ENCODE peak calls at places on chromosomes 12 and 14, in eight cellular contexts. One of them, this sample, is unnamed.

GRCh38 chr12:43836455-43836989 is 641 bp downstream of the TMEM117 start:
- DNase-seq in mammary epithelial cell: no peak
- DNase-seq in AG04450: no peak
- DNase-seq in lower lobe of right lung: no peak
- DNase-seq in hepatocyte: peak; percentile 40
- DNase-seq in colonic mucosa: peak; percentile 29
- DNase-seq in testis: no peak
- DNase-seq in OCI-LY7: no peak
- DNase-seq in this sample: peak; percentile 53

GRCh38 chr14:82094819-82095218 is 561.2 kb upstream of the SEL1L start:
- DNase-seq in OCI-LY7: no peak
- DNase-seq in hepatocyte: no peak
- DNase-seq in colonic mucosa: no peak
- DNase-seq in mammary epithelial cell: no peak
- DNase-seq in testis: no peak
- DNase-seq in lower lobe of right lung: no peak
- DNase-seq in AG04450: no peak
- DNase-seq in this sample: no peak

GRCh38 chr14:66650491-66650911 is 142.6 kb downstream of the GPHN start:
- DNase-seq in lower lobe of right lung: no peak
- DNase-seq in OCI-LY7: no peak
- DNase-seq in mammary epithelial cell: peak; percentile 77
- DNase-seq in AG04450: no peak
- DNase-seq in testis: no peak
- DNase-seq in colonic mucosa: no peak
- DNase-seq in hepatocyte: no peak
- DNase-seq in this sample: no peak

GRCh38 chr12:128995619-128996018 is 142.3 kb downstream of the GLT1D1 start:
- DNase-seq in mammary epithelial cell: no peak
- DNase-seq in hepatocyte: no peak
- DNase-seq in lower lobe of right lung: no peak
- DNase-seq in testis: no peak
- DNase-seq in OCI-LY7: no peak
- DNase-seq in colonic mucosa: no peak
- DNase-seq in AG04450: no peak
- DNase-seq in this sample: no peak

GRCh38 chr14:75821828-75822521 is 159.8 kb downstream of the TGFB3 start:
- DNase-seq in AG04450: no peak
- DNase-seq in colonic mucosa: no peak
- DNase-seq in mammary epithelial cell: peak; percentile 57
- DNase-seq in OCI-LY7: no peak
- DNase-seq in lower lobe of right lung: no peak
- DNase-seq in testis: no peak
- DNase-seq in hepatocyte: peak; percentile 19
- DNase-seq in this sample: peak; percentile 44

GRCh38 chr14:42779024-42779423 is 1172.3 kb downstream of the LRFN5 start:
- DNase-seq in AG04450: peak; percentile 11
- DNase-seq in colonic mucosa: no peak
- DNase-seq in testis: no peak
- DNase-seq in hepatocyte: no peak
- DNase-seq in OCI-LY7: no peak
- DNase-seq in lower lobe of right lung: no peak
- DNase-seq in mammary epithelial cell: no peak
- DNase-seq in this sample: no peak

GRCh38 chr12:8860165-8860961 is 37.9 kb downstream of the A2ML1 start:
- DNase-seq in lower lobe of right lung: no peak
- DNase-seq in mammary epithelial cell: peak; percentile 50
- DNase-seq in testis: peak; percentile 77
- DNase-seq in hepatocyte: peak; percentile 55
- DNase-seq in colonic mucosa: peak; percentile 22
- DNase-seq in AG04450: no peak
- DNase-seq in OCI-LY7: peak; percentile 62
- DNase-seq in this sample: peak; percentile 57

GRCh38 chr12:57735198-57735855 is 3.2 kb downstream of the AGAP2 start:
- DNase-seq in lower lobe of right lung: no peak
- DNase-seq in OCI-LY7: no peak
- DNase-seq in mammary epithelial cell: no peak
- DNase-seq in testis: no peak
- DNase-seq in colonic mucosa: no peak
- DNase-seq in AG04450: no peak
- DNase-seq in hepatocyte: no peak
- DNase-seq in this sample: no peak

GRCh38 chr14:68546839-68547238 is 246.0 kb downstream of the ZFP36L1 start:
- DNase-seq in OCI-LY7: no peak
- DNase-seq in lower lobe of right lung: no peak
- DNase-seq in mammary epithelial cell: peak; percentile 95
- DNase-seq in hepatocyte: no peak
- DNase-seq in testis: no peak
- DNase-seq in colonic mucosa: no peak
- DNase-seq in AG04450: peak; percentile 51
- DNase-seq in this sample: peak; percentile 93

GRCh38 chr12:27193854-27194544 is 50.1 kb upstream of the STK38L start:
- DNase-seq in colonic mucosa: no peak
- DNase-seq in mammary epithelial cell: peak; percentile 39
- DNase-seq in AG04450: no peak
- DNase-seq in hepatocyte: peak; percentile 38
- DNase-seq in testis: no peak
- DNase-seq in lower lobe of right lung: no peak
- DNase-seq in OCI-LY7: no peak
- DNase-seq in this sample: peak; percentile 90

GRCh38 chr12:88684610-88685009 is 104.3 kb upstream of the KITLG start:
- DNase-seq in lower lobe of right lung: no peak
- DNase-seq in testis: no peak
- DNase-seq in AG04450: no peak
- DNase-seq in mammary epithelial cell: no peak
- DNase-seq in OCI-LY7: no peak
- DNase-seq in hepatocyte: no peak
- DNase-seq in colonic mucosa: peak; percentile 43
- DNase-seq in this sample: no peak

GRCh38 chr14:43647302-43647701 is 859.8 kb downstream of the FSCB start:
- DNase-seq in testis: no peak
- DNase-seq in colonic mucosa: no peak
- DNase-seq in hepatocyte: peak; percentile 14
- DNase-seq in lower lobe of right lung: no peak
- DNase-seq in mammary epithelial cell: no peak
- DNase-seq in OCI-LY7: no peak
- DNase-seq in AG04450: no peak
- DNase-seq in this sample: no peak

GRCh38 chr12:9740109-9740750 is 7.3 kb upstream of the CLECL1 start:
- DNase-seq in OCI-LY7: peak; percentile 82
- DNase-seq in colonic mucosa: no peak
- DNase-seq in hepatocyte: no peak
- DNase-seq in AG04450: no peak
- DNase-seq in mammary epithelial cell: no peak
- DNase-seq in lower lobe of right lung: no peak
- DNase-seq in testis: no peak
- DNase-seq in this sample: no peak

GRCh38 chr14:56423591-56423991 is 156.0 kb upstream of the TMEM260 start:
- DNase-seq in mammary epithelial cell: no peak
- DNase-seq in OCI-LY7: no peak
- DNase-seq in testis: no peak
- DNase-seq in hepatocyte: peak; percentile 46
- DNase-seq in lower lobe of right lung: no peak
- DNase-seq in AG04450: peak; percentile 15
- DNase-seq in colonic mucosa: no peak
- DNase-seq in this sample: no peak

GRCh38 chr14:75506930-75507329 is 15.3 kb upstream of the BATF start:
- DNase-seq in hepatocyte: no peak
- DNase-seq in OCI-LY7: no peak
- DNase-seq in testis: no peak
- DNase-seq in AG04450: no peak
- DNase-seq in colonic mucosa: no peak
- DNase-seq in mammary epithelial cell: no peak
- DNase-seq in lower lobe of right lung: no peak
- DNase-seq in this sample: no peak

GRCh38 chr12:13982010-13982409 is 608 bp upstream of the GRIN2B start:
- DNase-seq in mammary epithelial cell: no peak
- DNase-seq in colonic mucosa: no peak
- DNase-seq in hepatocyte: peak; percentile 62
- DNase-seq in OCI-LY7: no peak
- DNase-seq in testis: no peak
- DNase-seq in lower lobe of right lung: no peak
- DNase-seq in AG04450: no peak
- DNase-seq in this sample: no peak

GRCh38 chr14:74493343-74494261 is at the start of gene ISCA2:
- DNase-seq in AG04450: peak; percentile 98
- DNase-seq in OCI-LY7: peak; percentile 99
- DNase-seq in hepatocyte: peak; percentile 99
- DNase-seq in colonic mucosa: peak; percentile 100
- DNase-seq in lower lobe of right lung: peak; percentile 100
- DNase-seq in mammary epithelial cell: peak; percentile 99
- DNase-seq in testis: peak; percentile 100
- DNase-seq in this sample: peak; percentile 99

GRCh38 chr14:74495356-74495755 is 1.8 kb downstream of the ISCA2 start:
- DNase-seq in colonic mucosa: no peak
- DNase-seq in lower lobe of right lung: no peak
- DNase-seq in OCI-LY7: no peak
- DNase-seq in mammary epithelial cell: no peak
- DNase-seq in hepatocyte: no peak
- DNase-seq in AG04450: no peak
- DNase-seq in testis: no peak
- DNase-seq in this sample: no peak

GRCh38 chr14:74488788-74489397 is 4.2 kb downstream of the NPC2 start:
- DNase-seq in colonic mucosa: no peak
- DNase-seq in hepatocyte: no peak
- DNase-seq in mammary epithelial cell: peak; percentile 54
- DNase-seq in testis: no peak
- DNase-seq in lower lobe of right lung: no peak
- DNase-seq in OCI-LY7: peak; percentile 47
- DNase-seq in AG04450: no peak
- DNase-seq in this sample: peak; percentile 32

GRCh38 chr14:74492413-74493342 is at the start of gene NPC2:
- DNase-seq in lower lobe of right lung: no peak
- DNase-seq in hepatocyte: no peak
- DNase-seq in testis: no peak
- DNase-seq in AG04450: no peak
- DNase-seq in mammary epithelial cell: no peak
- DNase-seq in OCI-LY7: no peak
- DNase-seq in colonic mucosa: no peak
- DNase-seq in this sample: no peak

GRCh38 chr14:74491952-74492351 is 1.2 kb downstream of the NPC2 start:
- DNase-seq in AG04450: no peak
- DNase-seq in mammary epithelial cell: peak; percentile 54
- DNase-seq in testis: peak; percentile 33
- DNase-seq in hepatocyte: peak; percentile 36
- DNase-seq in colonic mucosa: peak; percentile 37
- DNase-seq in OCI-LY7: peak; percentile 75
- DNase-seq in lower lobe of right lung: no peak
- DNase-seq in this sample: peak; percentile 66
- TF ChIP-seq CTCF in AG04450: peak; percentile 12
- TF ChIP-seq CTCF in mammary epithelial cell: peak; percentile 49
- TF ChIP-seq CTCF in testis: no peak
- TF ChIP-seq CTCF in hepatocyte: peak; percentile 25
- TF ChIP-seq CTCF in colonic mucosa: no peak
- TF ChIP-seq CTCF in OCI-LY7: peak; percentile 81
- TF ChIP-seq CTCF in lower lobe of right lung: peak; percentile 29
- TF ChIP-seq CTCF in this sample: peak; percentile 52

GRCh38 chr14:60199321-60199720 is 34.1 kb upstream of the DHRS7 start:
- DNase-seq in AG04450: no peak
- DNase-seq in mammary epithelial cell: no peak
- DNase-seq in lower lobe of right lung: no peak
- DNase-seq in testis: no peak
- DNase-seq in hepatocyte: no peak
- DNase-seq in OCI-LY7: no peak
- DNase-seq in colonic mucosa: no peak
- DNase-seq in this sample: no peak

GRCh38 chr14:60197629-60198318 is 32.6 kb upstream of the DHRS7 start:
- DNase-seq in lower lobe of right lung: no peak
- DNase-seq in testis: no peak
- DNase-seq in mammary epithelial cell: peak; percentile 55
- DNase-seq in colonic mucosa: no peak
- DNase-seq in AG04450: no peak
- DNase-seq in OCI-LY7: no peak
- DNase-seq in hepatocyte: no peak
- DNase-seq in this sample: no peak

GRCh38 chr14:60196291-60196690 is 31.1 kb upstream of the DHRS7 start:
- DNase-seq in testis: no peak
- DNase-seq in lower lobe of right lung: no peak
- DNase-seq in mammary epithelial cell: peak; percentile 60
- DNase-seq in colonic mucosa: no peak
- DNase-seq in AG04450: no peak
- DNase-seq in OCI-LY7: no peak
- DNase-seq in hepatocyte: no peak
- DNase-seq in this sample: no peak

GRCh38 chr14:60189923-60190840 is 25.0 kb upstream of the DHRS7 start:
- DNase-seq in hepatocyte: no peak
- DNase-seq in OCI-LY7: no peak
- DNase-seq in lower lobe of right lung: no peak
- DNase-seq in testis: no peak
- DNase-seq in colonic mucosa: no peak
- DNase-seq in mammary epithelial cell: no peak
- DNase-seq in AG04450: no peak
- DNase-seq in this sample: peak; percentile 28

GRCh38 chr14:60195179-60195810 is 30.1 kb upstream of the DHRS7 start:
- DNase-seq in lower lobe of right lung: no peak
- DNase-seq in colonic mucosa: no peak
- DNase-seq in AG04450: no peak
- DNase-seq in testis: no peak
- DNase-seq in hepatocyte: no peak
- DNase-seq in OCI-LY7: peak; percentile 67
- DNase-seq in mammary epithelial cell: no peak
- DNase-seq in this sample: no peak
- TF ChIP-seq CTCF in lower lobe of right lung: no peak
- TF ChIP-seq CTCF in colonic mucosa: no peak
- TF ChIP-seq CTCF in AG04450: no peak
- TF ChIP-seq CTCF in testis: no peak
- TF ChIP-seq CTCF in hepatocyte: peak; percentile 16
- TF ChIP-seq CTCF in OCI-LY7: peak; percentile 78
- TF ChIP-seq CTCF in mammary epithelial cell: peak; percentile 21
- TF ChIP-seq CTCF in this sample: no peak

GRCh38 chr12:126347421-126347820 is 1282.2 kb downstream of the AACS start:
- DNase-seq in testis: no peak
- DNase-seq in OCI-LY7: no peak
- DNase-seq in mammary epithelial cell: no peak
- DNase-seq in colonic mucosa: no peak
- DNase-seq in AG04450: no peak
- DNase-seq in lower lobe of right lung: no peak
- DNase-seq in hepatocyte: no peak
- DNase-seq in this sample: no peak
- TF ChIP-seq CTCF in testis: no peak
- TF ChIP-seq CTCF in OCI-LY7: peak; percentile 50
- TF ChIP-seq CTCF in mammary epithelial cell: no peak
- TF ChIP-seq CTCF in colonic mucosa: no peak
- TF ChIP-seq CTCF in AG04450: no peak
- TF ChIP-seq CTCF in lower lobe of right lung: no peak
- TF ChIP-seq CTCF in hepatocyte: no peak
- TF ChIP-seq CTCF in this sample: no peak

DNA sequence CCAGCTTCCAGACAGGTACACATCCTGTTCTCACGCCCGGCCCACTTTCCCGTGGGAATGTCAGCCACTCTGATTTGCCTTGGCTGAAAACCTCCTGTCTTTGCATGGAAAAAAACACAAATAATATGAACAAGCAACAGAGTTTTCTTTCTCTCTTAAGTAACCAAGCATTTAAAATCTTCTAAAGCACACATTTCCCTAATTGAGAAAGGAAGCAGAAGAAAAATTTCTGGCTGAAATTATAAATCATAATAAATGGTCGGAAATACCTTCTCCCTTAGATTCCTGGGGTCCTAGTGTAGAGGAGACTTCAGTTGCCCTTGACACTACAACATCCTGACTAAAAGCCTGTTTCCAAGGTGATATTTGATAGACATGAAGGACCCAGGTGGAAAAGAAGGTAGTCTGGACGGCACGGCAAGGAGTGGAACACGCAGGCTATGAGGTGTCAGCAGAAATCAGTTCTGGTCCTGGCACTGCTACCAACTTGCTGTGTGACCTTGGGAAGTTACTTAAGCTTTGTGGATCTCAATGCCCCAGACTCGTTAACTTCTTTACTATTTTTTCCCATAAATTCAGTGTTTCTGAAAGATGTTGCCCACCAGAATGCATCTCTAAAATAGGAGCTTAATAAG is 37.0 kb upstream of the BCL2L14 start:
- DNase-seq in OCI-LY7: no peak
- DNase-seq in AG04450: no peak
- DNase-seq in hepatocyte: no peak
- DNase-seq in testis: no peak
- DNase-seq in mammary epithelial cell: no peak
- DNase-seq in lower lobe of right lung: no peak
- DNase-seq in colonic mucosa: no peak
- DNase-seq in this sample: no peak
- TF ChIP-seq CTCF in OCI-LY7: peak; percentile 70
- TF ChIP-seq CTCF in AG04450: no peak
- TF ChIP-seq CTCF in hepatocyte: no peak
- TF ChIP-seq CTCF in testis: no peak
- TF ChIP-seq CTCF in mammary epithelial cell: no peak
- TF ChIP-seq CTCF in lower lobe of right lung: no peak
- TF ChIP-seq CTCF in colonic mucosa: no peak
- TF ChIP-seq CTCF in this sample: no peak

This sample was measured in AG10803.